ENCODE peak calls at places on chromosomes 3 and 15, in four cellular contexts. H is breast epithelium, C is hypothalamus, G is activated gamma-delta T cell treated with Interleukin-2 at 50 U/mL for 16 hours. P is an unnamed sample.

GRCh38 chr3:20039765-20040475 is at the start of gene KAT2B:
- DNase-seq in H (peak; percentile 52), C (peak; percentile 56), G (peak; percentile 80), P (peak; percentile 87)

GRCh38 chr15:90348456-90348855 is 3.6 kb upstream of the ZNF774 start:
- DNase-seq in H (no peak), C (no peak), G (no peak), P (no peak)

GRCh38 chr3:141275973-141276372 is 44.3 kb downstream of the PXYLP1 start:
- DNase-seq in H (no peak), C (no peak), G (no peak), P (no peak)

GRCh38 chr15:62497356-62497755 is 332.3 kb upstream of the C2CD4B start:
- DNase-seq in H (no peak), C (no peak), G (no peak), P (no peak)

GRCh38 chr3:127565711-127566110 is 24.8 kb downstream of the TPRA1 start:
- DNase-seq in H (no peak), C (no peak), G (no peak), P (no peak)

GRCh38 chr15:70627734-70628541 is 135.4 kb downstream of the UACA start:
- DNase-seq in H (no peak), C (no peak), G (no peak), P (no peak)

GRCh38 chr15:70440416-70441138 is 322.8 kb downstream of the UACA start:
- DNase-seq in H (no peak), C (no peak), G (no peak), P (no peak)

GRCh38 chr15:101060576-101061551 is 141.7 kb downstream of the LRRK1 start:
- DNase-seq in H (no peak), C (no peak), G (no peak), P (peak; percentile 66)

GRCh38 chr3:17074559-17074958 is 189.8 kb downstream of the PLCL2 start:
- DNase-seq in H (no peak), C (no peak), G (peak; percentile 29), P (no peak)

GRCh38 chr15:92914768-92915221 is 14.7 kb downstream of the CHD2 start:
- DNase-seq in H (no peak), C (no peak), G (no peak), P (no peak)

GRCh38 chr3:110806924-110807323 is 264.7 kb upstream of the NECTIN3 start:
- DNase-seq in H (no peak), C (no peak), G (no peak), P (no peak)

GRCh38 chr3:9079674-9080073 is 116.4 kb upstream of the RAD18 start:
- DNase-seq in H (no peak), C (no peak), G (no peak), P (no peak)

GRCh38 chr3:53194218-53195065 is 33.4 kb downstream of the PRKCD start:
- DNase-seq in H (no peak), C (no peak), G (no peak), P (no peak)

GRCh38 chr3:123112232-123112631 is 45.4 kb downstream of the PDIA5 start:
- DNase-seq in H (no peak), C (no peak), G (no peak), P (no peak)

GRCh38 chr3:56389213-56389830 is 78.9 kb downstream of the ERC2 start:
- DNase-seq in H (no peak), C (no peak), G (no peak), P (no peak)

GRCh38 chr15:70559223-70559823 is 204.0 kb downstream of the UACA start:
- DNase-seq in H (peak; percentile 20), C (no peak), G (peak; percentile 65), P (no peak)

GRCh38 chr3:197746214-197746613 is 3.5 kb upstream of the FYTTD1 start:
- DNase-seq in H (no peak), C (no peak), G (no peak), P (no peak)

GRCh38 chr3:166123576-166123975 is 286.4 kb upstream of the BCHE start:
- DNase-seq in H (no peak), C (no peak), G (no peak), P (no peak)

GRCh38 chr3:154795582-154795981 is 284.5 kb upstream of the MME start:
- DNase-seq in H (no peak), C (no peak), G (no peak), P (no peak)

GRCh38 chr3:127161236-127161635 is 31.7 kb upstream of the PRR23E start:
- DNase-seq in H (no peak), C (no peak), G (no peak), P (peak; percentile 11)

GRCh38 chr3:133042778-133043177 is 4.6 kb downstream of the TMEM108 start:
- DNase-seq in H (no peak), C (no peak), G (no peak), P (no peak)

GRCh38 chr3:187669675-187670504 is at the start of gene SST:
- DNase-seq in H (no peak), C (no peak), G (peak; percentile 5), P (no peak)

GRCh38 chr3:10531031-10531430 is 25.6 kb upstream of the ATP2B2 start:
- DNase-seq in H (no peak), C (no peak), G (no peak), P (peak; percentile 40)

GRCh38 chr15:49428392-49429095 is 5.5 kb downstream of the FGF7 start:
- DNase-seq in H (no peak), C (no peak), G (no peak), P (no peak)

GRCh38 chr15:34808016-34808415 is 12.7 kb upstream of the ACTC1 start:
- DNase-seq in H (no peak), C (no peak), G (no peak), P (no peak)

GRCh38 chr3:114128231-114128630 is 50.6 kb downstream of the DRD3 start:
- DNase-seq in H (no peak), C (no peak), G (no peak), P (no peak)

P was measured in suprapubic skin.